ENCODE peak calls at places on chromosomes 11 and 22, in ten cellular contexts. L is mammary epithelial cell, D is transverse colon, X is psoas muscle, I is uterus, W is right atrium auricular region, U is HL-60, A is thoracic aorta, C is kidney epithelial cell, F is tibial artery. Y is an unnamed sample.

GRCh38 chr11:12885717-12886226 is 123.3 kb upstream of the RASSF10 start:
- DNase-seq in L (no peak), D (no peak), X (no peak), I (no peak), W (no peak), U (no peak), A (no peak), C (no peak), F (no peak), Y (no peak)

GRCh38 chr22:30606455-30607299 is at the start of gene TCN2:
- DNase-seq in L (peak), D (peak), X (peak), I (peak), W (peak), U (peak), A (peak), C (peak), F (peak), Y (peak)

GRCh38 chr22:43126506-43127165 is 16.1 kb downstream of the BIK start:
- DNase-seq in L (peak), D (peak), X (no peak), I (no peak), W (no peak), U (no peak), A (no peak), C (peak), F (no peak), Y (peak)

GRCh38 chr11:95547186-95547585 is 242.4 kb downstream of the FAM76B start:
- DNase-seq in L (no peak), D (no peak), X (no peak), I (no peak), W (no peak), U (no peak), A (no peak), C (no peak), F (no peak), Y (no peak)

GRCh38 chr11:6927030-6927617 is 898 bp downstream of the ZNF215 start:
- DNase-seq in L (no peak), D (peak), X (no peak), I (no peak), W (no peak), U (no peak), A (no peak), C (no peak), F (no peak), Y (no peak)

GRCh38 chr11:28729339-28729738 is 621.2 kb downstream of the METTL15 start:
- DNase-seq in L (no peak), D (no peak), X (no peak), I (no peak), W (no peak), U (no peak), A (no peak), C (no peak), F (no peak), Y (no peak)

GRCh38 chr11:116310215-116310614 is 462.6 kb downstream of the BUD13 start:
- DNase-seq in L (no peak), D (no peak), X (no peak), I (no peak), W (no peak), U (no peak), A (no peak), C (peak), F (no peak), Y (peak)

GRCh38 chr11:120424185-120424969 is 87.2 kb upstream of the GRIK4 start:
- DNase-seq in L (peak), D (no peak), X (no peak), I (no peak), W (no peak), U (no peak), A (no peak), C (no peak), F (no peak), Y (no peak)

GRCh38 chr11:439315-440064 is 2.3 kb downstream of the ANO9 start:
- DNase-seq in L (no peak), D (no peak), X (peak), I (no peak), W (no peak), U (no peak), A (no peak), C (no peak), F (no peak), Y (no peak)

GRCh38 chr11:108561535-108561991 is 32.0 kb downstream of the EXPH5 start:
- DNase-seq in L (no peak), D (no peak), X (no peak), I (no peak), W (no peak), U (no peak), A (no peak), C (no peak), F (no peak), Y (peak)

GRCh38 chr11:21105196-21105917 is 436.0 kb downstream of the NELL1 start:
- DNase-seq in L (no peak), D (no peak), X (no peak), I (no peak), W (no peak), U (no peak), A (no peak), C (no peak), F (no peak), Y (no peak)

GRCh38 chr11:19460718-19461405 is 220.1 kb upstream of the E2F8 start:
- DNase-seq in L (peak), D (peak), X (no peak), I (no peak), W (no peak), U (no peak), A (no peak), C (no peak), F (no peak), Y (no peak)
- H3K4me3 ChIP-seq in L (no peak), D (no peak), X (no peak), I (no peak), W (no peak), U (no peak), A (no peak), C (no peak), F (no peak), Y (no peak)

DNA sequence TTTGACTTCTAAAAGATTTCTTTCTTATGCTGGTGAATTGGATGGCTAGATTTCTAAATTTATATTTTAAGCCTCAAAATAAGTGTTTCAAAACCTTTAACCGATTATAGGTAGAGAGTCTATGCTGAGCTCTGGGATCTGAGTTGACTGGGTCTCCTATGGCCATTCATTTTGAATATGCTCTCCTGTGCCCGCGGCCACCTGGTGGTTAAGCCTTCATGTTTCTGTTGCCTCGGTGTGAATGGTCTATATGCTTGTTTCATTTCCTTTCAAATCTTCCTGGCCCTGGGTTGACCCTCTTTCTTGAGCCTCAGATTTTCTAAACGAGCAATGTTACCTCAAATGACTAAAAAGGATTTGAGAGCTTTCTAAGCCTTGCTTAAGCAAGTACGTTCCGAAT is 789.3 kb upstream of the KIRREL3 start:
- DNase-seq in L (peak), D (peak), X (no peak), I (no peak), W (no peak), U (peak), A (no peak), C (no peak), F (no peak), Y (no peak)
- TF ChIP-seq CTCF in L (peak), D (peak), X (peak), I (no peak), W (no peak), U (no peak), A (no peak), C (peak), F (no peak), Y (peak)

DNA sequence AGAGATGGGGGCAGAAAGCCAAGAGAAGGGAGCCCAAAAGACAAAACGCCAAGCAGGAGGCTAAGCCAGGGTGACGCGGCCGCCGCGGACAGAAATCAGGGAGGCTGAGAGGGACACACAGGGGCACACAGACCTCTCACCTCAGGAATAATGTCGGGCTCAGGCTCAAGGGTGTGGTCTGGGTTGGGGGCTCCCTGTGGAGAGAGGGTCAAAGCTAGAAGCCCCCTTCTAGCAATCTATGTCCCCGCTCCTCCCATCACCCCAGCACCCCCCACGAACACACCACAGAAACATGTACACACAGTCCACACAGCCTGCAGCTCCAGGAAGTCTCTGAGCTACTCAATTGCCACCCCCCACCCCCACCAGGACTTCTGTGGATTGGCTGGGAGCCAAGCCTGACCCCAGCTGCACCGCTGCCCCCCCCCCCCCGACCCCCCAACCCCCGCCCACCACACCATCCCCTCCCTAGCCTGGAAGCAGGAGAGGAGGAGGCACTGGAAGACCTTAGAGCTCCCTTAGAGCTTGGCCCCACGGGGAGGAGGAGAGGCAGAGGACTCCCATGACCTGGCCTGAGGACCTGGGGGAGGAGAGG is 6.9 kb downstream of the BCL9L start:
- DNase-seq in L (no peak), D (peak), X (no peak), I (no peak), W (no peak), U (no peak), A (no peak), C (no peak), F (no peak), Y (no peak)
- H3K4me3 ChIP-seq in L (peak), D (peak), X (peak), I (peak), W (peak), U (no peak), A (peak), C (peak), F (peak), Y (peak)

GRCh38 chr11:32173977-32174376 is 83.1 kb downstream of the RCN1 start:
- DNase-seq in L (no peak), D (no peak), X (no peak), I (no peak), W (no peak), U (no peak), A (no peak), C (no peak), F (no peak), Y (no peak)

GRCh38 chr11:32172771-32173170 is 81.9 kb downstream of the RCN1 start:
- DNase-seq in L (no peak), D (no peak), X (no peak), I (no peak), W (no peak), U (no peak), A (no peak), C (no peak), F (no peak), Y (peak)

GRCh38 chr11:32176223-32176811 is 85.4 kb downstream of the RCN1 start:
- DNase-seq in L (peak), D (peak), X (peak), I (peak), W (peak), U (peak), A (peak), C (peak), F (peak), Y (peak)

GRCh38 chr11:32168924-32169323 is 78.0 kb downstream of the RCN1 start:
- DNase-seq in L (no peak), D (no peak), X (no peak), I (no peak), W (peak), U (no peak), A (no peak), C (no peak), F (no peak), Y (no peak)

DNA sequence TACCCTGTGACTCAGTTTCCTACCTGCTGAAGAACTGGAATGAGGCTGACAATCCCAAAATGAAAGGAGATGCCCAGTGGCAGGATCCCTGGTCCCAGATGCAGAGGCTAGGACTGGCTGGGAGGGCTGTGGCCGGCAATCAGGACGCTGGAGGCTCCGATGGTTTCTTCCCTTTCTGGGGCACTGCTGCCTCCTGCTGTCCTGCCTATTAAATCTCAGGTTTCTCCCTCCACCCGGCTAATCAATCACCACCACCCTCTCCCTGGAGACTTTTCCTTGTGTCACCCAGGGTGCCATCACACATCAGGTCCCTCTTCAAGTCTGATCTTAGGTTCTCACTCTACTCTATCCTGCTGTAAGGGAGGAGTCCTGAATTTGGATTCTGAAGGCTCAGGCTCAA is 82.6 kb downstream of the RCN1 start:
- DNase-seq in L (peak), D (peak), X (peak), I (peak), W (peak), U (peak), A (no peak), C (peak), F (peak), Y (peak)
- TF ChIP-seq CTCF in L (peak), D (peak), X (peak), I (peak), W (no peak), U (peak), A (peak), C (peak), F (peak), Y (peak)

GRCh38 chr11:115146425-115146824 is 357.8 kb downstream of the CADM1 start:
- DNase-seq in L (no peak), D (no peak), X (no peak), I (no peak), W (no peak), U (peak), A (no peak), C (no peak), F (no peak), Y (no peak)

GRCh38 chr11:115147243-115147807 is 356.9 kb downstream of the CADM1 start:
- DNase-seq in L (no peak), D (no peak), X (no peak), I (no peak), W (no peak), U (no peak), A (no peak), C (no peak), F (no peak), Y (no peak)

GRCh38 chr11:115148101-115148500 is 356.1 kb downstream of the CADM1 start:
- DNase-seq in L (no peak), D (no peak), X (no peak), I (no peak), W (no peak), U (no peak), A (no peak), C (no peak), F (no peak), Y (no peak)

GRCh38 chr11:115151010-115151409 is 353.2 kb downstream of the CADM1 start:
- DNase-seq in L (no peak), D (no peak), X (no peak), I (no peak), W (no peak), U (no peak), A (no peak), C (no peak), F (no peak), Y (no peak)

DNA sequence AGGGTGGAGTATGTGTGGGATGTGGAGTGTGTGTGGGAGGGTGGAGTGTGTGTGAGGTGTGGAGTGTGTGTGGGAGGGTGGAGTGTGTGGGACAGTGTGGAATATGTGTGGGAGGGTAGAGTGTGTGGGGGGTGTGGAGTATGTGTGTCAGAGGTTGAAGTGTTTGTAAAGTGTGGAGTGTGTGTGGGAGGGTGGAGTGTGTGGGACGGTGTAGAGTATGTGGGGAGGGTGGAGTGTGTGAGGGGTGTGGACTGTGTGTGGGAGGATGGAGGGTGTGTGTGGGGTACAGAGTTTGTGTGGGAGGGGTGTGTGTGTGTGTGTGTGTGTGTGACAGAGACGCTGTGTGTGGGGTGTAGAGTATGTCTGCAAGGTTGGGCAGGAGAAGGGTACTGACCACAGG is 355.5 kb downstream of the CADM1 start:
- DNase-seq in L (no peak), D (no peak), X (no peak), I (no peak), W (no peak), U (no peak), A (no peak), C (no peak), F (no peak), Y (no peak)
- H3K4me3 ChIP-seq in L (no peak), D (no peak), X (no peak), I (no peak), W (no peak), U (no peak), A (no peak), C (no peak), F (no peak), Y (no peak)

GRCh38 chr11:75315439-75315805 is 36.0 kb downstream of the ARRB1 start:
- DNase-seq in L (no peak), D (no peak), X (peak), I (no peak), W (no peak), U (no peak), A (no peak), C (no peak), F (no peak), Y (no peak)

GRCh38 chr11:75314771-75315438 is 36.6 kb downstream of the ARRB1 start:
- DNase-seq in L (no peak), D (no peak), X (peak), I (no peak), W (no peak), U (no peak), A (no peak), C (no peak), F (no peak), Y (no peak)

GRCh38 chr11:75313457-75314272 is 37.8 kb downstream of the ARRB1 start:
- DNase-seq in L (no peak), D (no peak), X (peak), I (peak), W (peak), U (no peak), A (no peak), C (no peak), F (peak), Y (no peak)

GRCh38 chr11:75311858-75312288 is 39.6 kb downstream of the ARRB1 start:
- DNase-seq in L (no peak), D (peak), X (peak), I (peak), W (peak), U (no peak), A (peak), C (no peak), F (peak), Y (no peak)

GRCh38 chr11:75312346-75312745 is 39.1 kb downstream of the ARRB1 start:
- DNase-seq in L (no peak), D (no peak), X (no peak), I (no peak), W (no peak), U (no peak), A (no peak), C (no peak), F (no peak), Y (no peak)
- TF ChIP-seq CTCF in L (no peak), D (no peak), X (no peak), I (no peak), W (no peak), U (no peak), A (no peak), C (no peak), F (no peak), Y (no peak)

DNA sequence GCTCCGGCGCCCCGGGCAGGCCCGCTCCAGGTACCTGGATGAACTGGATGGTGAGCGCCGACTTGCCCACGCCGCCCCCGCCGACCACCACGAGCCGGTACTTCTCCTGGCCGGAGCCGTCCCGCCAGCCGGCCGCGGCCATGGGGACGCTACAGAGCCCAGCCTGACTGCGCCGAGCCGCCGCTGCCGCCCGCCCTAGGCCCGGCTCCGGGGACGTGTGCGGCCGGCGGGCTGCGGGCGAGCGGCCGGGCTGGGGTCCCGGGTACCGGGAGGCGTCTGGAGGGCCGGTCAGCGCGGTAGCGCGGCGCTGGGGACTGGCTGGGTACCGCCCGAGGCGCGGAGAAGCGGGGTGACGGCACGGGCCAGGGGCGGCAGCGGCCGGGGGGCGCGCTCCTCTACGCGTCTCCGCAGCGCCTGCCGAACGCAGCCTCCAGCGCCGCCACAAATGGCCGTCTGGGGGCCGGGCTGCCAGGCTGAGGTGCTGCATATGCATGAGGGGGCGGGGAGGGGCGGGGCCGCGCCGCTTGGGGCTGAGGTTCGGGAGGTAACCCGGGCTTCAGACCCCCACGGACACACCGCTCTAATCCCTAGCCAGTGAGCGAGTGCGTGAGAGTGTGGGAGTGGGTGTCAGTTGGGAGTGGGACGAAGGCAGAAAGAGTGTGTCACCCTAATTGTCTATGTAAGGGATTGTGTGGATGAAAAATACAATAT is at the start of gene RRAS2:
- DNase-seq in L (peak), D (peak), X (peak), I (peak), W (peak), U (no peak), A (no peak), C (no peak), F (peak), Y (peak)
- H3K4me3 ChIP-seq in L (peak), D (peak), X (peak), I (peak), W (peak), U (no peak), A (peak), C (peak), F (peak), Y (peak)

GRCh38 chr11:36622431-36623136 is 24.5 kb upstream of the RAG2 start:
- DNase-seq in L (peak), D (no peak), X (no peak), I (no peak), W (no peak), U (peak), A (no peak), C (no peak), F (no peak), Y (peak)
- TF ChIP-seq CTCF in L (peak), D (peak), X (peak), I (no peak), W (no peak), U (peak), A (peak), C (peak), F (peak), Y (peak)

GRCh38 chr22:37428649-37429586 is 1.6 kb upstream of the ELFN2 start:
- DNase-seq in L (no peak), D (peak), X (no peak), I (no peak), W (no peak), U (peak), A (no peak), C (no peak), F (no peak), Y (peak)

GRCh38 chr22:37425800-37426531 is 1.3 kb downstream of the ELFN2 start:
- DNase-seq in L (peak), D (no peak), X (no peak), I (no peak), W (no peak), U (peak), A (no peak), C (no peak), F (no peak), Y (no peak)

GRCh38 chr22:37426532-37427127 is 649 bp downstream of the ELFN2 start:
- DNase-seq in L (no peak), D (no peak), X (no peak), I (no peak), W (no peak), U (no peak), A (no peak), C (no peak), F (no peak), Y (no peak)

GRCh38 chr22:37427711-37428635 is 694 bp upstream of the ELFN2 start:
- DNase-seq in L (no peak), D (no peak), X (no peak), I (no peak), W (no peak), U (no peak), A (no peak), C (no peak), F (no peak), Y (no peak)

GRCh38 chr22:37427128-37427710 is at the start of gene ELFN2:
- DNase-seq in L (no peak), D (no peak), X (no peak), I (no peak), W (no peak), U (no peak), A (no peak), C (no peak), F (no peak), Y (no peak)
- H3K4me3 ChIP-seq in L (peak), D (peak), X (peak), I (no peak), W (peak), U (no peak), A (peak), C (peak), F (peak), Y (peak)

Y was measured in astrocyte of the cerebellum.